ENCODE peak calls at places on chromosomes 7 and 10, in six cellular contexts. C, M, H, E, G and I are unnamed samples.

GRCh38 chr10:32142646-32143045 is 86.4 kb upstream of the KIF5B start:
- DNase-seq in H (no peak), C (no peak), E (no peak), G (no peak), M (no peak), I (no peak)

GRCh38 chr7:131203291-131203976 is 124.2 kb upstream of the MKLN1 start:
- DNase-seq in G (no peak), H (no peak), E (no peak), C (no peak), M (no peak), I (no peak)

GRCh38 chr7:57198801-57199200 is 66.6 kb upstream of the ZNF479 start:
- DNase-seq in H (no peak), C (no peak), G (no peak), E (no peak), M (no peak), I (peak)

GRCh38 chr7:68031180-68031943 is 1034.7 kb downstream of the TYW1 start:
- DNase-seq in C (no peak), M (no peak), E (no peak), G (no peak), H (no peak), I (no peak)

GRCh38 chr7:8773518-8773917 is 340.1 kb downstream of the NXPH1 start:
- DNase-seq in E (no peak), H (no peak), C (no peak), M (no peak), G (peak), I (no peak)

GRCh38 chr10:3136336-3136735 is 36.2 kb downstream of the PITRM1 start:
- DNase-seq in E (no peak), C (no peak), G (no peak), M (peak), H (no peak), I (no peak)

GRCh38 chr10:96618648-96619047 is 31.8 kb upstream of the TM9SF3 start:
- DNase-seq in E (peak), M (peak), G (no peak), C (no peak), H (peak), I (no peak)

GRCh38 chr7:17625038-17625437 is 315.3 kb downstream of the SNX13 start:
- DNase-seq in E (no peak), M (no peak), C (no peak), G (peak), H (no peak), I (no peak)

GRCh38 chr10:18238875-18239485 is 98.8 kb downstream of the CACNB2 start:
- DNase-seq in H (no peak), E (no peak), M (no peak), C (no peak), G (peak), I (no peak)

GRCh38 chr7:15829689-15830088 is 143.2 kb upstream of the MEOX2 start:
- DNase-seq in E (no peak), H (no peak), C (no peak), M (no peak), G (no peak), I (no peak)

GRCh38 chr7:414681-415560 is 104.7 kb downstream of the PDGFA start:
- DNase-seq in C (no peak), G (no peak), E (peak), M (peak), H (no peak), I (peak)

GRCh38 chr10:60955957-60956425 is 12.0 kb upstream of the RHOBTB1 start:
- DNase-seq in C (no peak), E (no peak), M (no peak), H (no peak), G (peak), I (no peak)

GRCh38 chr7:98760201-98760651 is 109.6 kb downstream of the TMEM130 start:
- DNase-seq in C (no peak), H (no peak), M (no peak), E (no peak), G (no peak), I (no peak)

GRCh38 chr10:20615395-20615794 is 281.7 kb downstream of the NEBL start:
- DNase-seq in M (no peak), G (no peak), H (no peak), E (no peak), C (no peak), I (no peak)

GRCh38 chr7:69256634-69257081 is 341.6 kb upstream of the AUTS2 start:
- DNase-seq in E (peak), G (peak), M (peak), H (no peak), C (no peak), I (no peak)

GRCh38 chr7:56471811-56472210 is 355.6 kb upstream of the NUPR2 start:
- DNase-seq in C (no peak), E (no peak), M (no peak), G (no peak), H (no peak), I (no peak)

GRCh38 chr10:117461766-117462423 is 80.7 kb upstream of the EMX2 start:
- DNase-seq in M (no peak), E (no peak), C (no peak), H (no peak), G (peak), I (no peak)

GRCh38 chr7:16801111-16801542 is 3.7 kb downstream of the AGR2 start:
- DNase-seq in E (no peak), G (peak), M (no peak), C (peak), H (peak), I (no peak)

GRCh38 chr7:87395442-87396020 is 50.1 kb downstream of the CROT start:
- DNase-seq in H (no peak), E (no peak), C (no peak), G (no peak), M (no peak), I (no peak)

GRCh38 chr10:127462643-127463295 is 86.3 kb upstream of the NPS start:
- DNase-seq in G (no peak), E (no peak), H (peak), C (no peak), M (no peak), I (no peak)

GRCh38 chr7:127486654-127487053 is 94.1 kb upstream of the ZNF800 start:
- DNase-seq in G (no peak), H (no peak), C (no peak), M (no peak), E (no peak), I (no peak)

GRCh38 chr7:121005996-121006565 is 17.6 kb downstream of the CPED1 start:
- DNase-seq in H (no peak), C (no peak), E (no peak), M (no peak), G (no peak), I (no peak)

GRCh38 chr10:130806426-130806825 is 505.1 kb downstream of the TCERG1L start:
- DNase-seq in M (no peak), E (no peak), G (no peak), C (no peak), H (no peak), I (no peak)

GRCh38 chr10:101709359-101710063 is 14.5 kb upstream of the FBXW4 start:
- DNase-seq in M (no peak), C (no peak), E (no peak), H (no peak), G (no peak), I (no peak)

GRCh38 chr10:36779238-36779846 is 346.1 kb upstream of the ANKRD30A start:
- DNase-seq in E (no peak), H (peak), G (peak), C (peak), M (no peak), I (no peak)

GRCh38 chr10:76397210-76397881 is 965.9 kb downstream of the LRMDA start:
- DNase-seq in G (no peak), M (peak), H (no peak), E (no peak), C (no peak), I (no peak)

GRCh38 chr7:120014920-120015465 is 258.0 kb upstream of the KCND2 start:
- DNase-seq in M (no peak), H (no peak), E (no peak), G (no peak), C (peak), I (no peak)

GRCh38 chr7:74599251-74599650 is 58.3 kb upstream of the GTF2I start:
- DNase-seq in G (no peak), C (no peak), H (no peak), E (no peak), M (no peak), I (no peak)

GRCh38 chr10:33571616-33572015 is 237.1 kb upstream of the NRP1 start:
- DNase-seq in C (no peak), M (no peak), E (no peak), G (no peak), H (no peak), I (no peak)

GRCh38 chr10:43206391-43207235 is 60.3 kb downstream of the RASGEF1A start:
- DNase-seq in M (peak), E (peak), C (no peak), H (no peak), G (no peak), I (peak)

GRCh38 chr7:42055171-42055570 is 181.8 kb downstream of the GLI3 start:
- DNase-seq in H (no peak), E (no peak), M (no peak), G (no peak), C (no peak), I (no peak)

GRCh38 chr10:70784476-70784875 is 701 bp downstream of the TBATA start:
- DNase-seq in C (no peak), H (no peak), E (no peak), G (peak), M (no peak), I (no peak)

GRCh38 chr7:147759327-147759943 is 831.1 kb upstream of the C7orf33 start:
- DNase-seq in E (no peak), H (no peak), G (peak), M (no peak), C (no peak), I (no peak)

GRCh38 chr10:48683893-48684292 is 780 bp upstream of the WDFY4 start:
- DNase-seq in G (no peak), E (no peak), C (no peak), H (no peak), M (no peak), I (no peak)

GRCh38 chr10:18988338-18988737 is 60.3 kb upstream of the MALRD1 start:
- DNase-seq in E (no peak), G (no peak), C (no peak), M (no peak), H (no peak), I (no peak)

GRCh38 chr10:111774486-111774885 is 409.1 kb downstream of the GPAM start:
- DNase-seq in E (no peak), C (no peak), H (no peak), M (no peak), G (no peak), I (no peak)